ENCODE peak calls at places on chromosomes 6 and 20, in seven cellular contexts. One of them, this sample, is unnamed.

GRCh38 chr20:4664691-4665360 is 56.9 kb upstream of the PRND start:
- DNase-seq in RWPE2: no peak
- DNase-seq in glutamatergic neuron: no peak
- DNase-seq in OCI-M1: no peak
- DNase-seq in left cardiac atrium: no peak
- DNase-seq in GM13977: no peak
- DNase-seq in MM.1S: no peak
- DNase-seq in this sample: no peak

GRCh38 chr6:157530126-157530525 is 149.1 kb downstream of the ZDHHC14 start:
- DNase-seq in RWPE2: no peak
- DNase-seq in glutamatergic neuron: no peak
- DNase-seq in OCI-M1: no peak
- DNase-seq in left cardiac atrium: no peak
- DNase-seq in GM13977: no peak
- DNase-seq in MM.1S: no peak
- DNase-seq in this sample: no peak

GRCh38 chr6:130829333-130829910 is 2.2 kb downstream of the SMLR1 start:
- DNase-seq in RWPE2: no peak
- DNase-seq in glutamatergic neuron: no peak
- DNase-seq in OCI-M1: no peak
- DNase-seq in left cardiac atrium: no peak
- DNase-seq in GM13977: no peak
- DNase-seq in MM.1S: no peak
- DNase-seq in this sample: no peak

GRCh38 chr20:58308680-58309527 is 611 bp upstream of the RAB22A start:
- DNase-seq in RWPE2: peak
- DNase-seq in glutamatergic neuron: peak
- DNase-seq in OCI-M1: peak
- DNase-seq in left cardiac atrium: peak
- DNase-seq in GM13977: peak
- DNase-seq in MM.1S: peak
- DNase-seq in this sample: peak

GRCh38 chr6:12538881-12539357 is 177.6 kb upstream of the PHACTR1 start:
- DNase-seq in RWPE2: no peak
- DNase-seq in glutamatergic neuron: no peak
- DNase-seq in OCI-M1: no peak
- DNase-seq in left cardiac atrium: peak
- DNase-seq in GM13977: no peak
- DNase-seq in MM.1S: no peak
- DNase-seq in this sample: no peak

GRCh38 chr6:169890049-169890448 is 138.6 kb downstream of the ERMARD start:
- DNase-seq in RWPE2: no peak
- DNase-seq in glutamatergic neuron: no peak
- DNase-seq in OCI-M1: no peak
- DNase-seq in left cardiac atrium: no peak
- DNase-seq in GM13977: no peak
- DNase-seq in MM.1S: no peak
- DNase-seq in this sample: no peak

GRCh38 chr6:14265049-14266021 is 147.8 kb downstream of the CD83 start:
- DNase-seq in RWPE2: no peak
- DNase-seq in glutamatergic neuron: peak
- DNase-seq in OCI-M1: no peak
- DNase-seq in left cardiac atrium: no peak
- DNase-seq in GM13977: no peak
- DNase-seq in MM.1S: no peak
- DNase-seq in this sample: no peak

GRCh38 chr6:107348224-107348623 is 111.1 kb downstream of the PDSS2 start:
- DNase-seq in RWPE2: no peak
- DNase-seq in glutamatergic neuron: no peak
- DNase-seq in OCI-M1: no peak
- DNase-seq in left cardiac atrium: no peak
- DNase-seq in GM13977: no peak
- DNase-seq in MM.1S: no peak
- DNase-seq in this sample: no peak

GRCh38 chr20:4320284-4320683 is 304.9 kb upstream of the RNF24 start:
- DNase-seq in RWPE2: no peak
- DNase-seq in glutamatergic neuron: no peak
- DNase-seq in OCI-M1: peak
- DNase-seq in left cardiac atrium: no peak
- DNase-seq in GM13977: no peak
- DNase-seq in MM.1S: no peak
- DNase-seq in this sample: no peak

GRCh38 chr6:46217671-46218131 is 46.9 kb upstream of the ENPP5 start:
- DNase-seq in RWPE2: no peak
- DNase-seq in glutamatergic neuron: no peak
- DNase-seq in OCI-M1: peak
- DNase-seq in left cardiac atrium: peak
- DNase-seq in GM13977: peak
- DNase-seq in MM.1S: no peak
- DNase-seq in this sample: peak

GRCh38 chr6:1860756-1861369 is 251.1 kb downstream of the FOXC1 start:
- DNase-seq in RWPE2: no peak
- DNase-seq in glutamatergic neuron: no peak
- DNase-seq in OCI-M1: no peak
- DNase-seq in left cardiac atrium: no peak
- DNase-seq in GM13977: peak
- DNase-seq in MM.1S: no peak
- DNase-seq in this sample: no peak

GRCh38 chr6:18323935-18324707 is 59.8 kb upstream of the DEK start:
- DNase-seq in RWPE2: no peak
- DNase-seq in glutamatergic neuron: no peak
- DNase-seq in OCI-M1: peak
- DNase-seq in left cardiac atrium: no peak
- DNase-seq in GM13977: peak
- DNase-seq in MM.1S: peak
- DNase-seq in this sample: peak

GRCh38 chr6:34350100-34350936 is 42.2 kb downstream of the NUDT3 start:
- DNase-seq in RWPE2: no peak
- DNase-seq in glutamatergic neuron: peak
- DNase-seq in OCI-M1: peak
- DNase-seq in left cardiac atrium: no peak
- DNase-seq in GM13977: no peak
- DNase-seq in MM.1S: no peak
- DNase-seq in this sample: no peak

GRCh38 chr20:7362601-7363000 is 577.7 kb downstream of the HAO1 start:
- DNase-seq in RWPE2: no peak
- DNase-seq in glutamatergic neuron: no peak
- DNase-seq in OCI-M1: no peak
- DNase-seq in left cardiac atrium: no peak
- DNase-seq in GM13977: no peak
- DNase-seq in MM.1S: peak
- DNase-seq in this sample: no peak

GRCh38 chr20:1617055-1617454 is 2.8 kb downstream of the SIRPB1 start:
- DNase-seq in RWPE2: no peak
- DNase-seq in glutamatergic neuron: no peak
- DNase-seq in OCI-M1: peak
- DNase-seq in left cardiac atrium: no peak
- DNase-seq in GM13977: no peak
- DNase-seq in MM.1S: no peak
- DNase-seq in this sample: no peak

GRCh38 chr20:37111926-37112455 is 16.2 kb upstream of the RBL1 start:
- DNase-seq in RWPE2: no peak
- DNase-seq in glutamatergic neuron: no peak
- DNase-seq in OCI-M1: no peak
- DNase-seq in left cardiac atrium: no peak
- DNase-seq in GM13977: no peak
- DNase-seq in MM.1S: no peak
- DNase-seq in this sample: no peak

GRCh38 chr20:32343438-32343837 is 14.7 kb upstream of the ASXL1 start:
- DNase-seq in RWPE2: peak
- DNase-seq in glutamatergic neuron: no peak
- DNase-seq in OCI-M1: no peak
- DNase-seq in left cardiac atrium: no peak
- DNase-seq in GM13977: no peak
- DNase-seq in MM.1S: no peak
- DNase-seq in this sample: no peak

GRCh38 chr20:24698189-24698588 is 228.8 kb downstream of the SYNDIG1 start:
- DNase-seq in RWPE2: no peak
- DNase-seq in glutamatergic neuron: no peak
- DNase-seq in OCI-M1: no peak
- DNase-seq in left cardiac atrium: no peak
- DNase-seq in GM13977: no peak
- DNase-seq in MM.1S: no peak
- DNase-seq in this sample: no peak

GRCh38 chr6:118542184-118542952 is 5.7 kb upstream of the PLN start:
- DNase-seq in RWPE2: no peak
- DNase-seq in glutamatergic neuron: no peak
- DNase-seq in OCI-M1: no peak
- DNase-seq in left cardiac atrium: no peak
- DNase-seq in GM13977: no peak
- DNase-seq in MM.1S: no peak
- DNase-seq in this sample: no peak

GRCh38 chr6:125307150-125307838 is 5.5 kb upstream of the HDDC2 start:
- DNase-seq in RWPE2: no peak
- DNase-seq in glutamatergic neuron: no peak
- DNase-seq in OCI-M1: peak
- DNase-seq in left cardiac atrium: no peak
- DNase-seq in GM13977: no peak
- DNase-seq in MM.1S: no peak
- DNase-seq in this sample: peak

GRCh38 chr6:150617496-150618460 is 18.1 kb downstream of the PLEKHG1 start:
- DNase-seq in RWPE2: no peak
- DNase-seq in glutamatergic neuron: no peak
- DNase-seq in OCI-M1: no peak
- DNase-seq in left cardiac atrium: no peak
- DNase-seq in GM13977: no peak
- DNase-seq in MM.1S: no peak
- DNase-seq in this sample: no peak

GRCh38 chr6:168895102-168895812 is 358.4 kb downstream of the THBS2 start:
- DNase-seq in RWPE2: no peak
- DNase-seq in glutamatergic neuron: peak
- DNase-seq in OCI-M1: peak
- DNase-seq in left cardiac atrium: peak
- DNase-seq in GM13977: peak
- DNase-seq in MM.1S: peak
- DNase-seq in this sample: peak

GRCh38 chr20:22379472-22379871 is 204.9 kb downstream of the FOXA2 start:
- DNase-seq in RWPE2: peak
- DNase-seq in glutamatergic neuron: no peak
- DNase-seq in OCI-M1: no peak
- DNase-seq in left cardiac atrium: no peak
- DNase-seq in GM13977: no peak
- DNase-seq in MM.1S: no peak
- DNase-seq in this sample: peak

GRCh38 chr20:1423625-1424106 is 30.8 kb upstream of the FKBP1A start:
- DNase-seq in RWPE2: no peak
- DNase-seq in glutamatergic neuron: no peak
- DNase-seq in OCI-M1: peak
- DNase-seq in left cardiac atrium: no peak
- DNase-seq in GM13977: no peak
- DNase-seq in MM.1S: peak
- DNase-seq in this sample: peak

GRCh38 chr20:43459022-43459942 is 1.6 kb downstream of the SRSF6 start:
- DNase-seq in RWPE2: no peak
- DNase-seq in glutamatergic neuron: no peak
- DNase-seq in OCI-M1: no peak
- DNase-seq in left cardiac atrium: no peak
- DNase-seq in GM13977: no peak
- DNase-seq in MM.1S: no peak
- DNase-seq in this sample: peak